ENCODE peak calls at places on chromosomes 12 and 14, in seven cellular contexts. E, D, X, W, V, T and L are unnamed samples.

GRCh38 chr14:53432378-53432802 is 279.3 kb upstream of the DDHD1 start:
- DNase-seq in T (peak; percentile 21), W (peak; percentile 8), X (peak; percentile 47), E (peak; percentile 40), V (no peak), D (peak; percentile 59), L (peak; percentile 74)

GRCh38 chr14:56474419-56475022 is 105.1 kb upstream of the TMEM260 start:
- DNase-seq in W (peak; percentile 9), E (peak; percentile 23), D (peak; percentile 16), T (no peak), X (peak; percentile 43), V (no peak), L (peak; percentile 69)

GRCh38 chr12:132079695-132080094 is 64.4 kb downstream of the DDX51 start:
- DNase-seq in W (no peak), E (no peak), D (no peak), V (no peak), T (no peak), X (no peak), L (no peak)

GRCh38 chr12:63918788-63919300 is 74.3 kb downstream of the SRGAP1 start:
- DNase-seq in W (no peak), X (no peak), E (no peak), D (peak; percentile 88), V (no peak), T (no peak), L (peak; percentile 71)

GRCh38 chr12:47813491-47814196 is 6.1 kb downstream of the HDAC7 start:
- DNase-seq in E (no peak), D (no peak), W (peak; percentile 63), V (no peak), T (no peak), X (no peak), L (no peak)

GRCh38 chr12:87259405-87259804 is 769.8 kb downstream of the C12orf50 start:
- DNase-seq in T (no peak), D (no peak), W (no peak), E (no peak), V (no peak), X (no peak), L (no peak)

GRCh38 chr14:83300454-83301064 is 1766.9 kb upstream of the SEL1L start:
- DNase-seq in X (peak; percentile 12), W (no peak), T (no peak), D (peak; percentile 12), V (no peak), E (no peak), L (peak; percentile 72)

GRCh38 chr14:99831915-99832314 is 38.7 kb downstream of the EML1 start:
- DNase-seq in D (no peak), V (no peak), X (no peak), E (no peak), W (no peak), T (no peak), L (no peak)

GRCh38 chr12:110689002-110689600 is at the start of gene HVCN1:
- DNase-seq in D (no peak), W (peak; percentile 86), T (no peak), V (no peak), X (peak; percentile 77), E (no peak), L (no peak)

GRCh38 chr12:71045781-71046180 is 112.0 kb downstream of the TSPAN8 start:
- DNase-seq in E (no peak), D (no peak), X (no peak), V (no peak), W (no peak), T (no peak), L (no peak)

GRCh38 chr14:49951946-49952345 is 59.1 kb downstream of the ARF6 start:
- DNase-seq in E (no peak), X (no peak), T (no peak), D (no peak), V (no peak), W (no peak), L (no peak)

GRCh38 chr12:106085213-106085612 is 53.5 kb downstream of the NUAK1 start:
- DNase-seq in D (no peak), V (no peak), X (no peak), W (no peak), T (no peak), E (no peak), L (no peak)

GRCh38 chr12:42691991-42692557 is 102.5 kb upstream of the PRICKLE1 start:
- DNase-seq in X (no peak), T (no peak), W (no peak), E (no peak), D (peak; percentile 3), V (no peak), L (peak; percentile 72)

GRCh38 chr14:75566321-75566720 is 12.1 kb upstream of the FLVCR2 start:
- DNase-seq in D (no peak), T (no peak), V (no peak), W (no peak), X (no peak), E (no peak), L (peak; percentile 34)

GRCh38 chr12:67794151-67794550 is 145.6 kb downstream of the DYRK2 start:
- DNase-seq in E (no peak), W (no peak), X (no peak), D (no peak), T (no peak), V (no peak), L (no peak)

GRCh38 chr14:91396959-91397815 is 20.4 kb downstream of the CCDC88C start:
- DNase-seq in X (no peak), D (no peak), E (no peak), T (no peak), W (no peak), V (no peak), L (no peak)

GRCh38 chr12:127830730-127831129 is 436.2 kb upstream of the TMEM132C start:
- DNase-seq in T (no peak), X (no peak), E (no peak), V (no peak), W (no peak), D (no peak), L (no peak)

GRCh38 chr14:76376001-76376404 is at the start of gene ESRRB:
- DNase-seq in E (peak; percentile 65), W (no peak), X (peak; percentile 54), D (no peak), V (no peak), T (peak; percentile 27), L (peak; percentile 74)

GRCh38 chr12:2640709-2641108 is 154.1 kb upstream of the FKBP4 start:
- DNase-seq in W (no peak), V (no peak), T (no peak), D (no peak), E (peak; percentile 81), X (no peak), L (no peak)

GRCh38 chr14:67533754-67534085 is 630 bp downstream of the PLEKHH1 start:
- DNase-seq in V (no peak), E (no peak), D (no peak), X (no peak), W (no peak), T (no peak), L (peak; percentile 62)

GRCh38 chr12:76765598-76765997 is 1.7 kb downstream of the ZDHHC17 start:
- DNase-seq in D (no peak), W (no peak), E (no peak), T (no peak), X (no peak), V (no peak), L (no peak)

GRCh38 chr12:49058366-49059062 is 2.1 kb downstream of the KMT2D start:
- DNase-seq in E (no peak), W (peak; percentile 11), X (peak; percentile 27), T (no peak), D (no peak), V (no peak), L (no peak)

DNA sequence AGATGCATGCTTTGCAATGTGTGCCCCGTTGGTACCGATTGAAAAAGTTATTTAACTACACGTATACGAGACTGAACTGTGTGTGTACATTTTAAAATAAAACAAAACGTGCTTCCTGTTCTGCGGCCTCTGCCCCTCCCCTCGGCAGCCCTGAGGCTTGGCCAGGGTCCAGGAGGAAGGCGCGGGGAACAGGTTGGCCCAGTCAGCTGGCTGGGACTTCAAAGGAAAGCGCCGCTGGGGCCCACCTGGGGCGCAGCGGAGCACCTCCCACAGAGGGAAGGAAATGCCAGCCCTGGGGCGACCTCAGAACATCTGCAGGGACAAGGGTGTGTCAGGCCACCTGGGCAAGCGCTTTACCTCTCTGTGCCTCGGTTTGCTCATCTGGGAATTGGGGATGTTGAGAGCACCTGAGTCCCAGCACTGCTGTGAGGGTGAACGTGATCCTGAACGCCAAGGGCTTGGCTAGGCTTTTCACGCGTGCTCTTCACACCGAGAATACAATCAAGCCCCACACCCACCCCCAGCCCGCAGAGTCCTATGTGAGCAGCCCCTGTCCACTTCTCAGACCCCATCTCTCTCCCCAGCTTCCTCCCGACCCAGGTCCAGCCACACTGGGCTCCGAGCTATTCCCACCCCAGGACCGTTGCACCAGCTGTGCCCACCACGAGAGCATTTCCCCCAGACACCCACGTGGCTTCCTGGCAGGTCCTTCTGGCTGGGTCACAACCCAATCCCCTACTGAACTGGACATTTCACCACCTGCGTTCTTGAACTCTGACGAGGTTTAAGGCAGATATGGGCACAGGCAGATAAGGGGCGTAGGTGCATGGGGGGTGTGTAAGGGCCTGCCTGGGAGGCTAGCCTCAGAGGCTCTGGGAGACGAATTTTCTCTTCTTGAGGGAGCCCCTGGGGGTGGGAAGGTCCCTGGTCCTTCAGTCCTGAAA is 41.9 kb upstream of the NCOR2 start:
- DNase-seq in D (peak; percentile 81), X (peak; percentile 64), W (peak; percentile 91), V (peak; percentile 52), E (peak; percentile 64), T (no peak), L (peak; percentile 93)
- TF ChIP-seq JUND in D (no peak), X (no peak), W (no peak), V (no peak), E (no peak), T (no peak), L (no peak)

GRCh38 chr14:104373855-104374717 is 205.5 kb upstream of the C14orf180 start:
- DNase-seq in W (no peak), E (no peak), X (no peak), D (no peak), V (no peak), T (no peak), L (no peak)
- TF ChIP-seq JUND in W (no peak), E (no peak), X (no peak), D (no peak), V (no peak), T (no peak), L (no peak)

DNA sequence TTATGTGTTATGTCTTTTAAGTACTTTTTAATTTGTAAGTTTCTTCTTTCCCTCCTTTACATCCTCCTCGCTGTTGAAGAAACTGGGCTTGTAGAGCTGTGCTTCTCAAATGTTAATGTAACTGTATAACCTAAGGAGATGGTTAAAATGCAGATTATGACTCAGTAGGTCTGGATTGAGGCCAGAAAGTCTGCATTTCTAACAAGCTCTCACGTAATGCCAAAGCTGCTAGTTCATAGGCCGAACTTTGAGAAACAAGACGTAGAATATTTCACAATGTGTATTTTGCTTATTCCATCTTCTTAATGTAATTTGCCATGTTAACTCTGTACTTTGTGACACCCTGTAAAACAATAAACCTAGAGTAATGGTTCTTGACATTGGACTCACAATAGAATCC is 193.3 kb upstream of the SYT1 start:
- DNase-seq in D (no peak), E (no peak), W (no peak), V (no peak), X (no peak), T (no peak), L (no peak)
- TF ChIP-seq JUND in D (no peak), E (no peak), W (no peak), V (no peak), X (no peak), T (no peak), L (no peak)

DNA sequence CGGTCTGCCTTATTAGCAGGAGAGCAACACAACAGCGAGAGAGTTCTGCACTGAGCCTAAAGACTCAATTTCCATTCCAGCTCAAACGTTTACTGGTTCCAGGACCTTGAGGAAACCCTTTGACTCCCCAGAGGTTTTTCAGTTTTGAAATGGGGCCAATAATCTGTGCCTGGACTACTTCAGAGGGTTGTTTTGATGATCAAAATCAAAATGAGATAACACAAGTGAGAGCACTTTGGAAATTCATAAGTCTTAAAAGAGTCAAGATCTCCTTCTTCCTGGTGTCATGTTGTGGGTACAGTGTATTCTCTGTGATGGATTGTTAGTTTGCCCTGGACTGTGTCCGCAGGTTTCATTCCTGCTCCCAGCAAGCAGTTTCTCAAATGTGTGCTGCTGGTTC is 52.9 kb downstream of the RERG start:
- DNase-seq in W (no peak), V (no peak), X (no peak), E (no peak), D (no peak), T (no peak), L (no peak)
- TF ChIP-seq JUND in W (no peak), V (no peak), X (no peak), E (no peak), D (no peak), T (no peak), L (no peak)